ENCODE peak calls at places on chromosome 1, in four cellular contexts. R is spleen, P is cardiac muscle cell, B is astrocyte of the cerebellum. K is an unnamed sample.

GRCh38 chr1:91165033-91165654 is 143.3 kb upstream of the ZNF644 start:
- DNase-seq in B (no peak), P (peak), R (peak), K (peak)

GRCh38 chr1:224168859-224169380 is 14.1 kb upstream of the DEGS1 start:
- DNase-seq in P (no peak), R (no peak), B (peak), K (no peak)

GRCh38 chr1:39104158-39105060 is 78.3 kb downstream of the NDUFS5 start:
- DNase-seq in B (no peak), P (peak), R (no peak), K (no peak)

GRCh38 chr1:58932820-58933598 is 149.2 kb upstream of the JUN start:
- DNase-seq in R (no peak), B (no peak), P (no peak), K (peak)

GRCh38 chr1:209850342-209850979 is 22.7 kb downstream of the UTP25 start:
- DNase-seq in R (no peak), B (no peak), P (peak), K (no peak)

GRCh38 chr1:183443466-183443865 is 25.3 kb upstream of the NMNAT2 start:
- DNase-seq in B (no peak), R (no peak), P (no peak), K (no peak)

GRCh38 chr1:205214756-205215155 is 3.3 kb upstream of the DSTYK start:
- DNase-seq in P (no peak), R (no peak), B (no peak), K (no peak)

GRCh38 chr1:204446413-204447111 is 34.9 kb upstream of the PPP1R15B start:
- DNase-seq in B (peak), P (peak), R (peak), K (no peak)

DNA sequence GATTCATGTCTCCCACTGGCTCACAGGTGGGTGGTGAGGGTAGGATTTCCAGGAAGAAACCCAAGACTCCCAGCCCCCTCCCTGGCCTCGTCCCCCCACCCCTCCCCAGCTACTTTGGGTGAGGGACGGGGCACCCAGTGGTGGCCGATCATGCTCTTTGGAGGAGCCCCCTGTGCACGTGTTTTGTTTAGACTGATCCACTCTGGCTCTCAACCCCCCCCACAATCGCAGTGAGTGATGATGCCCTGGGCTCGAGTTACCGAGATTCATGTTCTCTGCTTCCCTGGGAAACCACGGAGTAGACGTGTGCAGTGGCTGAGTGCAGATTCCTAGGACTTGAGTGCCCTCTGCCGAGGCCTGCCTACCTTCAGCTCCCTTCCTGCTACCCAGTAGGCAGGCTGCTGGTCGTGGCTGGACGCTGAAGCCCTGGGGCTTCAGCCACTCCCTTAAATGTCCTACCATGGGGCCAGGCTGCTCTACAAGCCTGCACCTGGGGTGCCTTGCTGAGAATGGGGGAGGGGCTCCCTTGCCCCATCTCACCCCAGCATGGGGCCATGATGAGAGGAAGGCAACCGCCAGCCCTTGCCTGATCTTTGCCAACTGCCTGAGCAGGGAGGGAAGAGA is 3.9 kb upstream of the GRIK3 start:
- DNase-seq in P (peak), B (no peak), R (no peak), K (no peak)
- TF ChIP-seq CTCF in P (no peak), B (no peak), R (no peak), K (no peak)

GRCh38 chr1:119767486-119767885 is 1.2 kb downstream of the HMGCS2 start:
- DNase-seq in B (no peak), R (no peak), P (no peak), K (no peak)

GRCh38 chr1:119771770-119772169 is 3.1 kb upstream of the HMGCS2 start:
- DNase-seq in P (no peak), R (no peak), B (no peak), K (no peak)

GRCh38 chr1:119771016-119771415 is 2.3 kb upstream of the HMGCS2 start:
- DNase-seq in P (peak), R (no peak), B (no peak), K (no peak)

GRCh38 chr1:119766374-119766794 is 2.3 kb downstream of the HMGCS2 start:
- DNase-seq in R (no peak), B (no peak), P (no peak), K (no peak)

DNA sequence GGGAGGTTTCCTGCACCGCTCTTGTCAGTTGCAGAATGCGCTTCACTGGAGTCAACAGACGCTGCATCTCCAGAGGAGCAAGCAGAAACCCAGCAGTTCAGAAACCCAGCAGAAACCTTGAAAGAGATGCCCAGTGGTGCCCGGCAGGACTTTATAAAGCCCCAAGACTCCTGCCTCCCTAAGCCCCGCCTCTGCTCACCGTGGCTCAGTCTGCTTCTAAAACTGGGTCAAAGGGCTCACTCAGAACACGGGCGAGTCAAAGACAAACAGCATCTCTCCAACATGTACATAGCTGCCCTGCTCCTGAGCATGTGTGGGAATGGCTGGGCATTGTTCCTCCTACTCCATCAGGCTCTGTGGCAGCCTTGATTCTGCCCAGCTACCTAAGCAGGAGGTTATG is at the start of gene HMGCS2:
- DNase-seq in R (no peak), P (no peak), B (no peak), K (no peak)
- H3K4me3 ChIP-seq in R (no peak), P (no peak), B (no peak), K (no peak)

GRCh38 chr1:158793604-158794003 is 12.6 kb upstream of the OR6N2 start:
- DNase-seq in R (no peak), P (peak), B (no peak), K (no peak)

GRCh38 chr1:158803681-158804080 is 22.7 kb upstream of the OR6N2 start:
- DNase-seq in R (no peak), P (no peak), B (no peak), K (no peak)

GRCh38 chr1:158794247-158794646 is 13.2 kb upstream of the OR6N2 start:
- DNase-seq in R (no peak), B (no peak), P (no peak), K (no peak)

GRCh38 chr1:158799689-158800088 is 18.7 kb upstream of the OR6N2 start:
- DNase-seq in P (no peak), B (no peak), R (no peak), K (no peak)

GRCh38 chr1:158798531-158798930 is 17.5 kb upstream of the OR6N2 start:
- DNase-seq in P (no peak), R (no peak), B (no peak), K (no peak)
- TF ChIP-seq CTCF in P (no peak), R (no peak), B (no peak), K (no peak)

GRCh38 chr1:245645894-245646293 is 491.1 kb downstream of the KIF26B start:
- DNase-seq in B (no peak), R (no peak), P (peak), K (no peak)
- H3K4me3 ChIP-seq in B (no peak), R (no peak), P (no peak), K (no peak)

DNA sequence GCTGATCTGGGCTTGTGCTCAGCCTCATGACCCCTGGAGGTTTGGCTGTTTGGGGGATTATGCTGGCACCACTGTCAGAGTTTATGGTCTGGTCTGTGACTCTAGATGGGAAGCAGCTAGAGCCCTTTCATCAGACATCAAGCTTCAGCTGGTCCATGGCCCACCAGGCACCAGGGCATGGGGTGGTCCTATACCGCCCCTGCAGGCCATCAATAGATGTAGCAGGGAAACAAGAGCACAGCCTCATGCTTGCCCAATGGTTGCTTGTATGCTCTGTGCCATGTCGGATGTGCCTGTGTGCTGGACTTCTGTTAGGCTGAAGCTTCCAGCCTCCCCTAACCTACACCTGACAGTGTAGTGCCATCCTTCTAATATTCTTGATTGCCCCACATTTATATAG is 71.1 kb upstream of the CD34 start:
- DNase-seq in R (no peak), B (no peak), P (peak), K (no peak)
- TF ChIP-seq CTCF in R (no peak), B (peak), P (peak), K (peak)

GRCh38 chr1:27032119-27032461 is 19.4 kb upstream of the TENT5B start:
- DNase-seq in B (no peak), R (no peak), P (no peak), K (no peak)
- H3K4me3 ChIP-seq in B (peak), R (no peak), P (no peak), K (peak)

DNA sequence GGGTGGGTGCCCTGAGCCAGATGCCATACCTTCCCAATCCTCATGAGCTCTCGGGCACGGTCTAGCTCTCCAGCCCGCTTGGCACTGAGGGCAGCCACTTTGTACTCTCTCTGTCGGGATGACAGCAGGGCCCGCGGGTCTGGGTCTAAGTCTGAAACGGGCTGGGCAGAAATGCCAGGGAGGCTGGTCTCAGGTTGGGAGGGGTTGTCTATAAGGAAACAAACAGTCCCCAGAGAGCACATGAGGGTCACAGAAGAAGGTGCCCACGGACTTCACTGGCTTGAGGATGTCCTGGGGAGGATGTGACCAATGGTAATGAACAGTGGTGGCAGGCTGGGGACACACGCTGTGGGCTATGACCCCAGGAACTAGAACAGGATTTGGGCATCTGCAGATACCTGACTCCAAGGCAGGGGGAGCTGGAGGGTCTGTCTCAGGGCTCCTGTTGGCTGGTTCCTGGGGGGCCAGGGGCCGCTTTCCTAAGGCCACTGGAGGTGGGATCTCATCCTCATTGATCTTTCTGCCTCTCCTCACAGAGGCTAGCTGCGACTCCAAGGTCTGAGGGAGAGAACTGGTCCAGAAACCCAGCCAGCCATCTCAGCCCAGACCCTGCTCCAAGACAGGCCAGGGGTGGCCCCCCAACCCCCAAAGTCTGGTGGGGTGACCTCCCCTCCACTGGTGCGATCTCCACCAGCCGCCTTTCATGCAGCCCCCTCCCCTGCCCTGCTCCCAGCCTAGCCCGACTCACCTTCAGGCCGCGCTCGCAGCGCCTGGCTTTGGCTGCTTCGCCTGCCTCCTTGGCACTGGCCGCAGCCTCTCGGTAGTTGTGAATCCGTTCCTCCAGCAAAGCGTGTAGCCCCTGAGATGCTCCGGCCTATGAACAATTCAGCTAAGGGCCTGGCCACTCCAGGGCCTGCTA is 6.1 kb downstream of the CC2D1B start:
- DNase-seq in P (no peak), R (no peak), B (no peak), K (no peak)
- TF ChIP-seq CTCF in P (no peak), R (no peak), B (no peak), K (no peak)

GRCh38 chr1:117570988-117571409 is 34.8 kb upstream of the TENT5C start:
- DNase-seq in B (no peak), R (no peak), P (no peak), K (no peak)
- H3K4me3 ChIP-seq in B (no peak), R (no peak), P (no peak), K (no peak)

GRCh38 chr1:74674278-74675048 is 871 bp upstream of the ERICH3 start:
- DNase-seq in P (no peak), B (no peak), R (no peak), K (no peak)
- TF ChIP-seq CTCF in P (no peak), B (no peak), R (no peak), K (no peak)

K was measured in AG09309.